ENCODE peak calls at places on chromosome 18, in five cellular contexts. T is C1 segment of cervical spinal cord, X is AG08395, O is endodermal cell, N is fibroblast of pulmonary artery. G is an unnamed sample.

GRCh38 chr18:7678801-7679200 is 111.7 kb downstream of the PTPRM start:
- DNase-seq in T (no peak), X (no peak), O (no peak), N (no peak), G (no peak)

GRCh38 chr18:57803119-57803969 is at the start of gene ATP8B1:
- DNase-seq in T (no peak), X (peak), O (peak), N (peak), G (peak)

GRCh38 chr18:32469190-32469611 is 1.5 kb downstream of the GAREM1 start:
- DNase-seq in T (no peak), X (peak), O (peak), N (peak), G (peak)

GRCh38 chr18:22339913-22340312 is 77.8 kb downstream of the CTAGE1 start:
- DNase-seq in T (no peak), X (no peak), O (no peak), N (no peak), G (no peak)

GRCh38 chr18:52936931-52937330 is 596.9 kb downstream of the DCC start:
- DNase-seq in T (no peak), X (no peak), O (no peak), N (no peak), G (no peak)

GRCh38 chr18:63981719-63982118 is 11.8 kb downstream of the SERPINB8 start:
- DNase-seq in T (no peak), X (no peak), O (no peak), N (no peak), G (no peak)

GRCh38 chr18:1618364-1618763 is 713.7 kb downstream of the ADCYAP1 start:
- DNase-seq in T (no peak), X (no peak), O (no peak), N (no peak), G (no peak)

GRCh38 chr18:41767960-41768359 is 187.1 kb upstream of the PIK3C3 start:
- DNase-seq in T (no peak), X (peak), O (peak), N (peak), G (no peak)

GRCh38 chr18:23694642-23695430 is 5.6 kb downstream of the LAMA3 start:
- DNase-seq in T (no peak), X (no peak), O (no peak), N (no peak), G (no peak)

GRCh38 chr18:48222118-48222517 is 187.1 kb downstream of the ZBTB7C start:
- DNase-seq in T (no peak), X (peak), O (no peak), N (peak), G (no peak)

GRCh38 chr18:79607361-79607930 is 72.2 kb upstream of the CTDP1 start:
- DNase-seq in T (no peak), X (no peak), O (no peak), N (no peak), G (no peak)

GRCh38 chr18:57705861-57706590 is 84.4 kb upstream of the NARS1 start:
- DNase-seq in T (no peak), X (no peak), O (no peak), N (no peak), G (no peak)

GRCh38 chr18:29083545-29083944 is 906.6 kb upstream of the CDH2 start:
- DNase-seq in T (no peak), X (peak), O (no peak), N (peak), G (no peak)

GRCh38 chr18:48053881-48054586 is 123.6 kb upstream of the SMAD2 start:
- DNase-seq in T (no peak), X (no peak), O (peak), N (no peak), G (no peak)

GRCh38 chr18:13416208-13416607 is 197.6 kb downstream of the LDLRAD4 start:
- DNase-seq in T (no peak), X (no peak), O (no peak), N (no peak), G (no peak)

GRCh38 chr18:69484699-69485396 is 84.2 kb downstream of the DOK6 start:
- DNase-seq in T (no peak), X (peak), O (no peak), N (peak), G (no peak)

GRCh38 chr18:69935319-69936190 is 12.1 kb downstream of the CD226 start:
- DNase-seq in T (no peak), X (no peak), O (peak), N (no peak), G (peak)

GRCh38 chr18:23812566-23813440 is 123.5 kb downstream of the LAMA3 start:
- DNase-seq in T (no peak), X (peak), O (no peak), N (peak), G (no peak)

GRCh38 chr18:55781481-55781957 is 193.5 kb upstream of the TCF4 start:
- DNase-seq in T (no peak), X (peak), O (peak), N (peak), G (no peak)

GRCh38 chr18:70195852-70196434 is 9.5 kb downstream of the RTTN start:
- DNase-seq in T (no peak), X (peak), O (peak), N (peak), G (no peak)

GRCh38 chr18:25883091-25883490 is 207.3 kb downstream of the SS18 start:
- DNase-seq in T (no peak), X (no peak), O (no peak), N (no peak), G (no peak)